ENCODE peak calls at places on chromosomes 6 and 20, in eight cellular contexts. A is GM13976, E is HEK293T, F is GM10248, J is iPS-NIHi11, Z is NCI-H1105, K is EL, M is NCI-H748 treated with DMSO at 0.1 percent for 48 hours. B is an unnamed sample.

GRCh38 chr20:24100370-24101011 is 111.9 kb upstream of the GGTLC1 start:
- DNase-seq in F (no peak), E (peak), J (peak), M (peak), A (peak), Z (peak), K (peak), B (peak)

GRCh38 chr6:51936536-51936935 is 150.9 kb downstream of the PKHD1 start:
- DNase-seq in M (no peak), A (no peak), F (no peak), J (no peak), Z (no peak), E (no peak), K (no peak), B (no peak)

GRCh38 chr6:89034586-89035251 is 45.8 kb upstream of the PNRC1 start:
- DNase-seq in A (no peak), J (no peak), K (peak), F (no peak), Z (no peak), M (no peak), E (no peak), B (no peak)

GRCh38 chr6:80182291-80182690 is 75.8 kb downstream of the BCKDHB start:
- DNase-seq in F (no peak), K (peak), M (no peak), Z (no peak), E (no peak), J (no peak), A (no peak), B (no peak)

GRCh38 chr20:59647271-59647670 is 42.9 kb downstream of the PHACTR3 start:
- DNase-seq in J (no peak), F (no peak), K (no peak), E (no peak), Z (no peak), M (no peak), A (no peak), B (no peak)

GRCh38 chr20:12660918-12661317 is 347.9 kb upstream of the SPTLC3 start:
- DNase-seq in E (peak), F (no peak), J (peak), Z (no peak), K (no peak), A (no peak), M (no peak), B (no peak)

GRCh38 chr20:57416296-57417022 is 25.3 kb downstream of the RBM38 start:
- DNase-seq in A (no peak), K (no peak), Z (no peak), E (no peak), J (no peak), F (no peak), M (no peak), B (no peak)

GRCh38 chr6:1987640-1988039 is 257.8 kb downstream of the GMDS start:
- DNase-seq in E (no peak), A (no peak), M (no peak), J (no peak), K (peak), Z (no peak), F (no peak), B (no peak)

GRCh38 chr6:33781105-33781975 is 7.6 kb downstream of the LEMD2 start:
- DNase-seq in E (no peak), M (no peak), J (peak), K (peak), A (no peak), F (no peak), Z (no peak), B (no peak)

GRCh38 chr6:63804381-63804956 is 168.9 kb downstream of the PHF3 start:
- DNase-seq in E (no peak), F (no peak), K (peak), J (no peak), M (no peak), Z (no peak), A (no peak), B (no peak)

GRCh38 chr6:148231572-148231971 is 111.1 kb upstream of the SASH1 start:
- DNase-seq in F (no peak), E (no peak), Z (no peak), K (peak), J (no peak), M (no peak), A (no peak), B (no peak)

GRCh38 chr6:85459224-85459901 is 9.5 kb downstream of the NT5E start:
- DNase-seq in K (peak), Z (no peak), M (no peak), E (no peak), A (no peak), J (no peak), F (no peak), B (no peak)

GRCh38 chr20:33518071-33518470 is 28.2 kb downstream of the CBFA2T2 start:
- DNase-seq in M (no peak), J (no peak), A (no peak), K (peak), Z (no peak), F (no peak), E (no peak), B (no peak)

GRCh38 chr6:18151801-18152200 is 3.1 kb downstream of the TPMT start:
- DNase-seq in M (no peak), Z (no peak), E (no peak), F (no peak), A (no peak), J (no peak), K (no peak), B (no peak)

GRCh38 chr6:40347571-40348011 is 239.6 kb downstream of the LRFN2 start:
- DNase-seq in E (no peak), F (peak), M (no peak), Z (no peak), K (no peak), J (peak), A (peak), B (no peak)

GRCh38 chr20:9359561-9360308 is 154.7 kb upstream of the LAMP5 start:
- DNase-seq in J (peak), E (peak), F (no peak), Z (no peak), M (peak), A (no peak), K (peak), B (no peak)